ENCODE peak calls at places on chromosomes 4 and X, in four cellular contexts. Y is testis, G is upper lobe of right lung, J is adrenal gland. Z is an unnamed sample.

GRCh38 chr4:53706422-53707032 is 115.2 kb upstream of the LNX1 start:
- DNase-seq in Y (no peak), G (no peak), J (peak; percentile 23), Z (no peak)

GRCh38 chr4:70801265-70801809 is 38.4 kb downstream of the GRSF1 start:
- DNase-seq in Y (no peak), G (no peak), J (no peak), Z (no peak)

GRCh38 chr4:27789768-27790167 is 929.1 kb downstream of the STIM2 start:
- DNase-seq in Y (no peak), G (no peak), J (no peak), Z (no peak)

GRCh38 chr4:181807771-181808170 is 435.4 kb upstream of the TENM3 start:
- DNase-seq in Y (no peak), G (no peak), J (no peak), Z (no peak)

GRCh38 chrX:110427076-110427475 is 68.4 kb downstream of the RTL9 start:
- DNase-seq in Y (no peak), G (no peak), J (no peak), Z (no peak)

GRCh38 chr4:152398060-152398459 is 137.8 kb downstream of the FBXW7 start:
- DNase-seq in Y (no peak), G (no peak), J (no peak), Z (no peak)

GRCh38 chr4:73573794-73574528 is 46.3 kb downstream of the RASSF6 start:
- DNase-seq in Y (peak; percentile 75), G (no peak), J (peak; percentile 48), Z (peak; percentile 10)

GRCh38 chr4:48722509-48723446 is 57.3 kb downstream of the FRYL start:
- DNase-seq in Y (no peak), G (no peak), J (no peak), Z (no peak)

GRCh38 chr4:137861682-137862081 is 329.4 kb upstream of the PCDH18 start:
- DNase-seq in Y (no peak), G (no peak), J (no peak), Z (no peak)

GRCh38 chr4:83386931-83387897 is 52.6 kb upstream of the HPSE start:
- DNase-seq in Y (no peak), G (no peak), J (no peak), Z (no peak)

GRCh38 chr4:73068496-73069337 is 799 bp downstream of the COX18 start:
- DNase-seq in Y (no peak), G (no peak), J (peak; percentile 16), Z (no peak)

GRCh38 chr4:2781911-2782310 is 11.0 kb upstream of the SH3BP2 start:
- DNase-seq in Y (no peak), G (peak; percentile 13), J (no peak), Z (no peak)

GRCh38 chr4:152936446-152937279 is 540 bp downstream of the FHDC1 start:
- DNase-seq in Y (peak; percentile 23), G (peak; percentile 77), J (no peak), Z (no peak)

GRCh38 chr4:37244583-37245390 is at the start of gene NWD2:
- DNase-seq in Y (peak; percentile 50), G (no peak), J (peak; percentile 2), Z (no peak)

GRCh38 chr4:117137143-117137542 is 51.8 kb upstream of the TRAM1L1 start:
- DNase-seq in Y (no peak), G (no peak), J (no peak), Z (peak; percentile 76)

GRCh38 chr4:139692300-139693012 is 26.8 kb downstream of the MGST2 start:
- DNase-seq in Y (no peak), G (no peak), J (peak; percentile 62), Z (no peak)
- H3K27ac ChIP-seq in Y (no peak overlapping the region), G (peak overlapping the region; percentile 6), J (peak overlapping the region; percentile 58), Z (no peak overlapping the region)

DNA sequence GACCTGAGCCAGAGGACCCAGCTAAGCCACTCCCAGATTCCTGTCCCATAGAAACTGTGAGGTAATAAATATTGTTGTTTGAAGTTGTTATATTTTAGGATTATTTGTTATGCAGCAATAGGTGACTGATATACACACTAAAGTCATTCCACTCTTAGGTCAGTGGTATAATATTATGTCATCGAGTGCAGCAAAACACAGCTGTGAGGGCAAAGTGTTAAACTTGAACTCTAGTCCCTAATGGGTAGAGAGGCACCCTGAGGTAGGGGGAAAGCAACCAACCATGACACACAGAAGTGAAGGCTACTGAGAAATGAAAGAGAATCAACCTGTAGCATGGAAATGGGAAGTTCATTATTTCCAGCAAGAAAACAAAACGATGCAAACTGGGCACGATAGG is 66.6 kb downstream of the ATXN3L start:
- DNase-seq in Y (no peak), G (no peak), J (no peak), Z (no peak)
- H3K27ac ChIP-seq in Y (no peak overlapping the region), G (no peak overlapping the region), J (no peak overlapping the region), Z (no peak overlapping the region)

GRCh38 chrX:37910186-37910585 is 62.8 kb upstream of the DYNLT3 start:
- DNase-seq in Y (no peak), G (no peak), J (no peak), Z (no peak)

GRCh38 chrX:37905436-37906147 is 58.2 kb upstream of the DYNLT3 start:
- DNase-seq in Y (no peak), G (no peak), J (peak; percentile 16), Z (no peak)

GRCh38 chrX:37912286-37912685 is 64.9 kb upstream of the DYNLT3 start:
- DNase-seq in Y (no peak), G (no peak), J (peak; percentile 7), Z (peak; percentile 44)

GRCh38 chrX:37904833-37905232 is 57.5 kb upstream of the DYNLT3 start:
- DNase-seq in Y (no peak), G (no peak), J (peak; percentile 32), Z (no peak)

GRCh38 chrX:37906357-37906756 is 59.0 kb upstream of the DYNLT3 start:
- DNase-seq in Y (no peak), G (no peak), J (peak; percentile 8), Z (no peak)
- H3K27ac ChIP-seq in Y (no peak overlapping the region), G (no peak overlapping the region), J (peak overlapping the region; percentile 45), Z (no peak overlapping the region)

GRCh38 chr4:185721949-185722316 is 90.1 kb downstream of the SORBS2 start:
- DNase-seq in Y (no peak), G (no peak), J (peak; percentile 55), Z (no peak)
- H3K27ac ChIP-seq in Y (peak overlapping the region; percentile 16), G (peak overlapping the region; percentile 65), J (peak overlapping the region; percentile 90), Z (no peak overlapping the region)